ENCODE peak calls at places on chromosomes 11 and 22, in four cellular contexts. One of them, this sample, is unnamed.

GRCh38 chr11:86703992-86704391 is 31.6 kb upstream of the ME3 start:
- DNase-seq in IMR-90: no peak
- DNase-seq in H1: no peak
- DNase-seq in H9: no peak
- DNase-seq in this sample: no peak

GRCh38 chr22:50014053-50014501 is 1.5 kb upstream of the IL17REL start:
- DNase-seq in H1: peak
- DNase-seq in H9: peak
- DNase-seq in IMR-90: no peak
- DNase-seq in this sample: no peak

GRCh38 chr22:44825310-44826150 is 73.2 kb downstream of the ARHGAP8 start:
- DNase-seq in IMR-90: no peak
- DNase-seq in H1: no peak
- DNase-seq in H9: no peak
- DNase-seq in this sample: no peak

GRCh38 chr11:110522456-110522855 is 92.7 kb downstream of the FDX1 start:
- DNase-seq in H9: no peak
- DNase-seq in H1: no peak
- DNase-seq in IMR-90: no peak
- DNase-seq in this sample: no peak

GRCh38 chr22:35777335-35777975 is 59.8 kb downstream of the APOL5 start:
- DNase-seq in H1: no peak
- DNase-seq in IMR-90: peak
- DNase-seq in H9: no peak
- DNase-seq in this sample: peak

GRCh38 chr11:86370922-86371614 is 3.6 kb upstream of the CCDC81 start:
- DNase-seq in H9: no peak
- DNase-seq in IMR-90: peak
- DNase-seq in H1: no peak
- DNase-seq in this sample: peak

GRCh38 chr11:12377824-12378593 is 638 bp downstream of the PARVA start:
- DNase-seq in H1: peak
- DNase-seq in IMR-90: peak
- DNase-seq in H9: peak
- DNase-seq in this sample: peak

GRCh38 chr22:47175761-47176359 is 413.4 kb downstream of the TBC1D22A start:
- DNase-seq in H9: no peak
- DNase-seq in IMR-90: no peak
- DNase-seq in H1: no peak
- DNase-seq in this sample: no peak

GRCh38 chr11:26847977-26848376 is 126.1 kb upstream of the SLC5A12 start:
- DNase-seq in IMR-90: no peak
- DNase-seq in H1: no peak
- DNase-seq in H9: no peak
- DNase-seq in this sample: no peak

GRCh38 chr11:9748361-9748970 is 84.6 kb downstream of the SWAP70 start:
- DNase-seq in H9: peak
- DNase-seq in H1: peak
- DNase-seq in IMR-90: peak
- DNase-seq in this sample: peak

GRCh38 chr22:39239561-39240423 is 5.0 kb downstream of the PDGFB start:
- DNase-seq in H1: no peak
- DNase-seq in H9: no peak
- DNase-seq in IMR-90: no peak
- DNase-seq in this sample: no peak

GRCh38 chr22:37196539-37197450 is 8.7 kb upstream of the C1QTNF6 start:
- DNase-seq in H9: no peak
- DNase-seq in IMR-90: peak
- DNase-seq in H1: no peak
- DNase-seq in this sample: peak

GRCh38 chr11:75474240-75474639 is 41.2 kb upstream of the KLHL35 start:
- DNase-seq in H1: no peak
- DNase-seq in H9: no peak
- DNase-seq in IMR-90: peak
- DNase-seq in this sample: no peak

GRCh38 chr11:79209540-79210266 is 231.1 kb downstream of the TENM4 start:
- DNase-seq in H9: no peak
- DNase-seq in H1: no peak
- DNase-seq in IMR-90: peak
- DNase-seq in this sample: no peak

GRCh38 chr11:1401656-1402221 is 12.0 kb downstream of the BRSK2 start:
- DNase-seq in H1: peak
- DNase-seq in IMR-90: peak
- DNase-seq in H9: peak
- DNase-seq in this sample: peak

GRCh38 chr11:69002101-69002742 is 10.8 kb downstream of the MRGPRF start:
- DNase-seq in H1: no peak
- DNase-seq in H9: peak
- DNase-seq in IMR-90: no peak
- DNase-seq in this sample: no peak

GRCh38 chr11:61510178-61510979 is 1.8 kb downstream of the LRRC10B start:
- DNase-seq in H9: no peak
- DNase-seq in H1: no peak
- DNase-seq in IMR-90: no peak
- DNase-seq in this sample: no peak

GRCh38 chr11:6610591-6610990 is 1.4 kb downstream of the TAF10 start:
- DNase-seq in IMR-90: no peak
- DNase-seq in H1: no peak
- DNase-seq in H9: peak
- DNase-seq in this sample: no peak

GRCh38 chr11:120184946-120185677 is 25.7 kb upstream of the OAF start:
- DNase-seq in H1: peak
- DNase-seq in IMR-90: peak
- DNase-seq in H9: no peak
- DNase-seq in this sample: no peak

GRCh38 chr11:122207921-122208764 is 92.1 kb upstream of the BLID start:
- DNase-seq in H9: no peak
- DNase-seq in H1: no peak
- DNase-seq in IMR-90: peak
- DNase-seq in this sample: no peak

GRCh38 chr11:12363373-12363772 is 14.0 kb upstream of the PARVA start:
- DNase-seq in H1: no peak
- DNase-seq in IMR-90: no peak
- DNase-seq in H9: no peak
- DNase-seq in this sample: no peak

GRCh38 chr11:5159806-5160205 is 5.2 kb upstream of the OR52A1 start:
- DNase-seq in H9: no peak
- DNase-seq in IMR-90: no peak
- DNase-seq in H1: no peak
- DNase-seq in this sample: no peak

GRCh38 chr11:87198266-87198881 is 160.6 kb downstream of the TMEM135 start:
- DNase-seq in IMR-90: peak
- DNase-seq in H9: no peak
- DNase-seq in H1: no peak
- DNase-seq in this sample: peak

GRCh38 chr22:44389926-44390925 is 77.5 kb upstream of the SHISAL1 start:
- DNase-seq in H1: no peak
- DNase-seq in IMR-90: no peak
- DNase-seq in H9: no peak
- DNase-seq in this sample: no peak

GRCh38 chr11:67572747-67573419 is 10.7 kb upstream of the GSTP1 start:
- DNase-seq in H1: no peak
- DNase-seq in H9: peak
- DNase-seq in IMR-90: peak
- DNase-seq in this sample: peak

GRCh38 chr11:3861698-3862097 is 6.2 kb downstream of the STIM1 start:
- DNase-seq in H1: no peak
- DNase-seq in IMR-90: no peak
- DNase-seq in H9: no peak
- DNase-seq in this sample: no peak

GRCh38 chr22:28589102-28589501 is 90.5 kb downstream of the TTC28 start:
- DNase-seq in H9: no peak
- DNase-seq in H1: no peak
- DNase-seq in IMR-90: no peak
- DNase-seq in this sample: no peak

GRCh38 chr22:29799217-29799680 is 32.1 kb downstream of the UQCR10 start:
- DNase-seq in H9: no peak
- DNase-seq in IMR-90: peak
- DNase-seq in H1: no peak
- DNase-seq in this sample: no peak
- H3K9ac ChIP-seq in H9: no peak
- H3K9ac ChIP-seq in IMR-90: peak
- H3K9ac ChIP-seq in H1: no peak
- H3K9ac ChIP-seq in this sample: no peak

GRCh38 chr22:26573026-26573662 is 16.8 kb downstream of the TPST2 start:
- DNase-seq in H9: no peak
- DNase-seq in H1: no peak
- DNase-seq in IMR-90: peak
- DNase-seq in this sample: no peak

GRCh38 chr22:26567610-26568009 is 22.3 kb downstream of the TPST2 start:
- DNase-seq in H9: no peak
- DNase-seq in H1: no peak
- DNase-seq in IMR-90: no peak
- DNase-seq in this sample: no peak

GRCh38 chr22:26570864-26571525 is 18.9 kb downstream of the TPST2 start:
- DNase-seq in H1: no peak
- DNase-seq in IMR-90: no peak
- DNase-seq in H9: no peak
- DNase-seq in this sample: no peak

GRCh38 chr22:26568207-26568706 is 21.7 kb downstream of the TPST2 start:
- DNase-seq in IMR-90: peak
- DNase-seq in H1: no peak
- DNase-seq in H9: peak
- DNase-seq in this sample: peak

DNA sequence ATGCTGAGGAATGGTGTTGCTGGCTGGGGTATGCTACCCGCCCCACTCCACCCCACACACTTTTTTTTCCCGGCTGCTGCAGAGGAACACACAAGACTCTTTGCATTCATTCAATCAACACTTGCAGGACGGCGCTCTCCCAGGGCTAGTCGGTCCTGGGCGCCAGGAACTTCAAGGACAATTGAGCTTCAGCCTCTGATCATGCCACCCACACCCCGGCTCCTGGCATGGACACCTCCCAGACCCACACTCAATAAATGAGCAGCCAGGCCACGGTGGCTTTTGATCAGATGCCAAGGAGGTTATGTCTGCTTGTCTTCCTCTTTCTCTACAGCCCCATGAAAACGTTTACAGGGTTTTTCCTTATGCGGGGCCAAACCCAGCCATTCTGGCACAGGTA is 19.8 kb downstream of the TPST2 start:
- DNase-seq in H1: no peak
- DNase-seq in H9: no peak
- DNase-seq in IMR-90: no peak
- DNase-seq in this sample: no peak
- H2AK5ac ChIP-seq in H1: peak
- H2AK5ac ChIP-seq in H9: no peak
- H2AK5ac ChIP-seq in IMR-90: no peak
- H2AK5ac ChIP-seq in this sample: no peak

GRCh38 chr11:119026970-119027369 is 3.7 kb downstream of the SLC37A4 start:
- DNase-seq in H1: no peak
- DNase-seq in IMR-90: no peak
- DNase-seq in H9: no peak
- DNase-seq in this sample: no peak
- H3K56ac ChIP-seq in H1: no peak
- H3K56ac ChIP-seq in IMR-90: no peak
- H3K56ac ChIP-seq in H9: no peak
- H3K56ac ChIP-seq in this sample: no peak

GRCh38 chr11:114280696-114281095 is 15.5 kb upstream of the NNMT start:
- DNase-seq in H9: peak
- DNase-seq in IMR-90: peak
- DNase-seq in H1: peak
- DNase-seq in this sample: peak
- H3K9ac ChIP-seq in H9: no peak
- H3K9ac ChIP-seq in IMR-90: peak
- H3K9ac ChIP-seq in H1: no peak
- H3K9ac ChIP-seq in this sample: peak

DNA sequence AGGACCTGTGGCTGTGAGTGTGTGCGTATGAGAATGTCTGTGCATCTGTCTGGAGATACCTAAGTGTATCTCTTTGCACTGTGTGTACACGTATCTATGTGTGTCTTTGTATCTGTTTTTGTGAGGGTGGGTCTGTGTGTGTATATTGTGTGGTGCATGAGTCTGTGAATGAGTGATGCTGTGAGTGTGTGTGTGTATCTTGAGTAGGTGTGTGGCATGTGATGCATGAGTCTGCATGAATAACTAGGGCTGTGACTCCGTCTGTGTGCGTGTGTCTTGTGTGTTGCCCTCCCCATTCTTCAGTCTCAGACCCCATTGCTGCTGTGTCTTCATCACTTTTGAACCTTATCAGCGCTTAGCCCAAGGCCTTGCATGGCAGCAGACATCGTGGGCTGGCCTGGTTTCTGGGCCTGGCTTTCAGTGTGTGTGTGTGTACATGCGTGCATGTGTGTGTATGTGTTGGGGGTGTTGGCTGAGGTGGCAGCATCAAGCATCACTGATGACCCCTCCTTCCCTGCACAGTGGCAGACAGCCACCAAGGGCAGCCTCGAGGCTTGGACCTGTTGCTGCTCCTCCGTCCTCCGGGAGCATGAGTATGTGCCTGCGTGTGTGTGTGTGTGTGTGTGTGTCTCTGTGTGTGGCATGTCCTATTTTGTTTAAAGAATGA is 1.4 kb downstream of the SGSM1 start:
- DNase-seq in IMR-90: no peak
- DNase-seq in H1: no peak
- DNase-seq in H9: no peak
- DNase-seq in this sample: peak
- H2AK5ac ChIP-seq in IMR-90: no peak
- H2AK5ac ChIP-seq in H1: peak
- H2AK5ac ChIP-seq in H9: no peak
- H2AK5ac ChIP-seq in this sample: no peak

GRCh38 chr11:74002832-74003231 is 6.1 kb downstream of the UCP3 start:
- DNase-seq in H9: no peak
- DNase-seq in H1: no peak
- DNase-seq in IMR-90: no peak
- DNase-seq in this sample: no peak
- H3K56ac ChIP-seq in H9: no peak
- H3K56ac ChIP-seq in H1: no peak
- H3K56ac ChIP-seq in IMR-90: no peak
- H3K56ac ChIP-seq in this sample: no peak

GRCh38 chr22:42318967-42319366 is 48.5 kb upstream of the TCF20 start:
- DNase-seq in IMR-90: no peak
- DNase-seq in H1: no peak
- DNase-seq in H9: no peak
- DNase-seq in this sample: no peak

GRCh38 chr22:42317691-42318547 is 47.5 kb upstream of the TCF20 start:
- DNase-seq in H1: no peak
- DNase-seq in H9: no peak
- DNase-seq in IMR-90: no peak
- DNase-seq in this sample: no peak

GRCh38 chr22:42321908-42322561 is 51.6 kb upstream of the TCF20 start:
- DNase-seq in H9: no peak
- DNase-seq in IMR-90: no peak
- DNase-seq in H1: no peak
- DNase-seq in this sample: no peak

GRCh38 chr22:42322562-42322926 is 52.1 kb upstream of the TCF20 start:
- DNase-seq in H1: no peak
- DNase-seq in H9: no peak
- DNase-seq in IMR-90: no peak
- DNase-seq in this sample: no peak

GRCh38 chr22:42320463-42321416 is 50.3 kb upstream of the TCF20 start:
- DNase-seq in IMR-90: no peak
- DNase-seq in H1: no peak
- DNase-seq in H9: no peak
- DNase-seq in this sample: no peak
- H3K9ac ChIP-seq in IMR-90: no peak
- H3K9ac ChIP-seq in H1: no peak
- H3K9ac ChIP-seq in H9: peak
- H3K9ac ChIP-seq in this sample: no peak